ENCODE peak calls at places on chromosomes 3 and 15, in four cellular contexts. L is small intestine, M is fibroblast of pulmonary artery, D is BJ. N is an unnamed sample.

GRCh38 chr3:30282052-30282708 is 324.2 kb upstream of the TGFBR2 start:
- DNase-seq in L (no peak), M (peak), D (peak), N (peak)

GRCh38 chr15:92616621-92617179 is 38.9 kb downstream of the FAM174B start:
- DNase-seq in L (peak), M (peak), D (no peak), N (no peak)

GRCh38 chr15:31280037-31280830 is 46.4 kb upstream of the KLF13 start:
- DNase-seq in L (no peak), M (no peak), D (no peak), N (no peak)

GRCh38 chr15:78216276-78217229 is 17.8 kb downstream of the ACSBG1 start:
- DNase-seq in L (peak), M (no peak), D (no peak), N (peak)

GRCh38 chr3:16897254-16897926 is 12.6 kb downstream of the PLCL2 start:
- DNase-seq in L (peak), M (no peak), D (peak), N (no peak)

GRCh38 chr15:36779744-36780408 is 200.4 kb downstream of the CDIN1 start:
- DNase-seq in L (no peak), M (no peak), D (no peak), N (no peak)

GRCh38 chr3:176939022-176939817 is 258.1 kb downstream of the TBL1XR1 start:
- DNase-seq in L (peak), M (peak), D (no peak), N (peak)

GRCh38 chr15:31590609-31591008 is 264.0 kb downstream of the KLF13 start:
- DNase-seq in L (no peak), M (no peak), D (no peak), N (no peak)

GRCh38 chr15:74409225-74409624 is 24.5 kb downstream of the SEMA7A start:
- DNase-seq in L (no peak), M (no peak), D (no peak), N (no peak)

GRCh38 chr3:23697416-23697815 is 108.3 kb upstream of the UBE2E1 start:
- DNase-seq in L (no peak), M (no peak), D (no peak), N (no peak)

GRCh38 chr15:68608206-68608843 is 29.5 kb downstream of the CORO2B start:
- DNase-seq in L (no peak), M (peak), D (no peak), N (no peak)

GRCh38 chr3:60102154-60102553 is 1052.3 kb upstream of the CFAP20DC start:
- DNase-seq in L (peak), M (no peak), D (no peak), N (no peak)

GRCh38 chr15:45641374-45641778 is 6.5 kb downstream of the SQOR start:
- DNase-seq in L (peak), M (peak), D (peak), N (peak)

GRCh38 chr15:58551764-58552504 is 120.1 kb downstream of the LIPC start:
- DNase-seq in L (peak), M (peak), D (peak), N (peak)

GRCh38 chr15:50148362-50148963 is 29.4 kb upstream of the ATP8B4 start:
- DNase-seq in L (peak), M (peak), D (no peak), N (no peak)

GRCh38 chr3:186361612-186362408 is at the start of gene DGKG:
- DNase-seq in L (peak), M (no peak), D (no peak), N (no peak)

GRCh38 chr3:111324645-111325044 is 217.4 kb upstream of the CD96 start:
- DNase-seq in L (no peak), M (no peak), D (no peak), N (no peak)
- H3K4me3 ChIP-seq in L (no peak), M (no peak), D (no peak), N (no peak)

GRCh38 chr15:56492786-56493555 is 28.0 kb upstream of the MNS1 start:
- DNase-seq in L (no peak), M (no peak), D (no peak), N (no peak)

GRCh38 chr15:56491110-56491722 is 26.3 kb upstream of the MNS1 start:
- DNase-seq in L (peak), M (peak), D (peak), N (peak)

GRCh38 chr15:56495050-56495449 is 30.1 kb upstream of the MNS1 start:
- DNase-seq in L (peak), M (no peak), D (no peak), N (no peak)

DNA sequence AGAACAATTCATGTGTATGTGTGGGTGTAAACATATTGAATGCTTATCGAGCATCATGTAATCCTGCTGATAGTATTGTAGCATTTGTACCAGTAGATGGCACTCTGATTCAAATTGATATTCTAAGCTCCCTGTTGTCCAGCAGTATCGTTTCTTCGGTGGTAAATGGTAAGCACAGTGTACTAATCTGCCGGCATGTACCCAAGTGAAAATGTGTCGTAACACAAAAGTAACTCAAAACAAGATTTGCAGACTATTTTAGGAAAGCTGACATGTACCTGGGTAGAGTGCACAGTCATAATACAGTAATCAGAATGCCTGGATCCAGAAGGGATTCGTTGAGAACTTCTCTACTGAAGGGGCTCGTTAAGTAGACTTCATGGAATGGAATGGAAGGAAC is 31.7 kb upstream of the MNS1 start:
- DNase-seq in L (peak), M (peak), D (peak), N (peak)
- H3K4me3 ChIP-seq in L (no peak), M (no peak), D (no peak), N (no peak)

DNA sequence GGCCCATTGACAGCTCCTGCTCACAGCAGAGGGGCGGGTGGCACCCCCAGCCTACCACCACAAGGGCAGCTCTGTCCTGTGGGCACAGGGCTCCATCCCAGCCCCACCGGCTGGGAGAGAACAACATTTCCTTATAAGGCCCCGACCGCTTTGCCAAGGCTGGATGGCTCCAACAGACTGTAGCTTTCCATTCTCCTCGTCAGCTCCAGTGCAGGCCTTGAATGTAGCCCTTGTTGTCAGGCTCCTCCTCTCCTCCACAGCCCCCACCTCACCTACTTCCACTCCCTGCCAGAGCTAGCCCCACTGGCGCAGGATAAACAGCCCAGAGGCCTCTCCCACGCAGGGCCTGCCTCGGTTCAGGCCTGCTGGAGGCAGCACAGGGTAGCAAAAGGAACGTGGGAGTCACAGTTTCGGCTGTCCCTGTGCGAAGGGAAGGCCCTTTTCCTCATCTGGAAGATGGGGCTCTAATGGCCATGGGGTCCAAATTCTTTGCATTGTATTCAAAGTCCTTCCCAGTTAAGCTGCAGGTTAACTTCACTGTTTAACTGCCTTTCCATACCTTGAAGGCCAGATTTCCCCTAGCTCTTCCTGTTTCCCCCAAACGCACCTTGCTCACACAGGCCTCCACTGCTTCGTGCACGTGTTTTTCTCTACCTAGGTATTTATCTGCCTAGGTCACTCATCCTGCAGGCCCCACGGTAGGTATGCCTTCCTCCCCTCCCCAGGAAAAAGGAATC is 101.6 kb upstream of the LPP start:
- DNase-seq in L (no peak), M (peak), D (no peak), N (no peak)
- H3K4me3 ChIP-seq in L (no peak), M (no peak), D (no peak), N (no peak)

GRCh38 chr3:53589201-53589600 is 94.8 kb downstream of the CACNA1D start:
- DNase-seq in L (no peak), M (no peak), D (no peak), N (no peak)
- H3K4me3 ChIP-seq in L (no peak), M (no peak), D (no peak), N (no peak)

GRCh38 chr3:122435950-122436349 is 20.1 kb upstream of the WDR5B start:
- DNase-seq in L (no peak), M (no peak), D (no peak), N (no peak)
- H3K4me3 ChIP-seq in L (no peak), M (no peak), D (no peak), N (no peak)

GRCh38 chr15:41511331-41512077 is 2.1 kb downstream of the LTK start:
- DNase-seq in L (peak), M (no peak), D (no peak), N (no peak)

GRCh38 chr15:41512078-41512394 is 1.6 kb downstream of the LTK start:
- DNase-seq in L (peak), M (no peak), D (no peak), N (no peak)

GRCh38 chr15:41513282-41514227 is at the start of gene LTK:
- DNase-seq in L (peak), M (no peak), D (no peak), N (no peak)

GRCh38 chr15:41512512-41513281 is 930 bp downstream of the LTK start:
- DNase-seq in L (peak), M (no peak), D (no peak), N (no peak)

GRCh38 chr15:41510728-41511127 is 2.9 kb downstream of the LTK start:
- DNase-seq in L (no peak), M (no peak), D (no peak), N (no peak)
- H3K4me3 ChIP-seq in L (no peak), M (no peak), D (no peak), N (no peak)

N was measured in kidney epithelial cell.